ENCODE peak calls at places on chromosomes 4 and X, in five cellular contexts. One of them, this sample, is unnamed.

GRCh38 chr4:92050875-92051274 is 252.9 kb upstream of the GRID2 start:
- DNase-seq in A549: no peak
- DNase-seq in naive thymus-derived CD4-positive, alpha-beta T cell: no peak
- DNase-seq in heart left ventricle: no peak
- DNase-seq in heart right ventricle: no peak
- DNase-seq in this sample: no peak

GRCh38 chrX:101078716-101079115 is at the start of gene TMEM35A:
- DNase-seq in heart right ventricle: no peak
- DNase-seq in A549: no peak
- DNase-seq in heart left ventricle: no peak
- DNase-seq in naive thymus-derived CD4-positive, alpha-beta T cell: no peak
- DNase-seq in this sample: no peak

GRCh38 chr4:135277116-135277979 is 1075.8 kb upstream of the PABPC4L start:
- DNase-seq in A549: no peak
- DNase-seq in naive thymus-derived CD4-positive, alpha-beta T cell: no peak
- DNase-seq in heart left ventricle: no peak
- DNase-seq in heart right ventricle: no peak
- DNase-seq in this sample: no peak

GRCh38 chrX:42920752-42921151 is 142.8 kb upstream of the PPP1R2C start:
- DNase-seq in heart left ventricle: no peak
- DNase-seq in naive thymus-derived CD4-positive, alpha-beta T cell: no peak
- DNase-seq in A549: no peak
- DNase-seq in heart right ventricle: no peak
- DNase-seq in this sample: no peak

GRCh38 chr4:126051709-126052424 is 737.1 kb downstream of the FAT4 start:
- DNase-seq in heart left ventricle: peak
- DNase-seq in A549: no peak
- DNase-seq in heart right ventricle: no peak
- DNase-seq in naive thymus-derived CD4-positive, alpha-beta T cell: no peak
- DNase-seq in this sample: no peak

GRCh38 chr4:179095585-179096228 is 1653.5 kb upstream of the AGA start:
- DNase-seq in heart right ventricle: peak
- DNase-seq in heart left ventricle: peak
- DNase-seq in A549: no peak
- DNase-seq in naive thymus-derived CD4-positive, alpha-beta T cell: no peak
- DNase-seq in this sample: no peak

GRCh38 chrX:110159865-110160264 is 157.0 kb downstream of the TMEM164 start:
- DNase-seq in naive thymus-derived CD4-positive, alpha-beta T cell: no peak
- DNase-seq in A549: no peak
- DNase-seq in heart left ventricle: no peak
- DNase-seq in heart right ventricle: no peak
- DNase-seq in this sample: no peak

GRCh38 chrX:46624090-46624786 is 50.7 kb downstream of the CHST7 start:
- DNase-seq in A549: no peak
- DNase-seq in naive thymus-derived CD4-positive, alpha-beta T cell: no peak
- DNase-seq in heart right ventricle: no peak
- DNase-seq in heart left ventricle: no peak
- DNase-seq in this sample: no peak

GRCh38 chrX:15434205-15434604 is 50.0 kb upstream of the VEGFD start:
- DNase-seq in naive thymus-derived CD4-positive, alpha-beta T cell: no peak
- DNase-seq in heart right ventricle: no peak
- DNase-seq in A549: no peak
- DNase-seq in heart left ventricle: no peak
- DNase-seq in this sample: no peak

GRCh38 chr4:133465022-133465421 is 315.9 kb downstream of the PCDH10 start:
- DNase-seq in naive thymus-derived CD4-positive, alpha-beta T cell: no peak
- DNase-seq in A549: no peak
- DNase-seq in heart left ventricle: no peak
- DNase-seq in heart right ventricle: no peak
- DNase-seq in this sample: no peak

GRCh38 chr4:37393889-37394288 is 149.3 kb downstream of the NWD2 start:
- DNase-seq in heart left ventricle: no peak
- DNase-seq in naive thymus-derived CD4-positive, alpha-beta T cell: no peak
- DNase-seq in heart right ventricle: no peak
- DNase-seq in A549: no peak
- DNase-seq in this sample: no peak

GRCh38 chrX:53723381-53723780 is 36.9 kb upstream of the HUWE1 start:
- DNase-seq in heart left ventricle: no peak
- DNase-seq in A549: no peak
- DNase-seq in naive thymus-derived CD4-positive, alpha-beta T cell: no peak
- DNase-seq in heart right ventricle: no peak
- DNase-seq in this sample: no peak

GRCh38 chr4:25567253-25567652 is 88.4 kb upstream of the SLC34A2 start:
- DNase-seq in heart right ventricle: no peak
- DNase-seq in A549: no peak
- DNase-seq in heart left ventricle: no peak
- DNase-seq in naive thymus-derived CD4-positive, alpha-beta T cell: no peak
- DNase-seq in this sample: no peak

GRCh38 chrX:11750051-11750450 is 8.0 kb upstream of the MSL3 start:
- DNase-seq in A549: no peak
- DNase-seq in heart left ventricle: no peak
- DNase-seq in naive thymus-derived CD4-positive, alpha-beta T cell: no peak
- DNase-seq in heart right ventricle: no peak
- DNase-seq in this sample: no peak

GRCh38 chr4:84852081-84852480 is 114.4 kb downstream of the WDFY3 start:
- DNase-seq in heart right ventricle: no peak
- DNase-seq in heart left ventricle: no peak
- DNase-seq in naive thymus-derived CD4-positive, alpha-beta T cell: no peak
- DNase-seq in A549: no peak
- DNase-seq in this sample: no peak

GRCh38 chrX:125202486-125203378 is 116.9 kb upstream of the TEX13C start:
- DNase-seq in A549: no peak
- DNase-seq in naive thymus-derived CD4-positive, alpha-beta T cell: no peak
- DNase-seq in heart right ventricle: no peak
- DNase-seq in heart left ventricle: peak
- DNase-seq in this sample: no peak

GRCh38 chr4:88062843-88063242 is 55.4 kb downstream of the PKD2 start:
- DNase-seq in A549: no peak
- DNase-seq in heart left ventricle: no peak
- DNase-seq in naive thymus-derived CD4-positive, alpha-beta T cell: no peak
- DNase-seq in heart right ventricle: no peak
- DNase-seq in this sample: no peak

GRCh38 chr4:39181905-39182638 is at the start of gene WDR19:
- DNase-seq in heart left ventricle: peak
- DNase-seq in A549: peak
- DNase-seq in naive thymus-derived CD4-positive, alpha-beta T cell: peak
- DNase-seq in heart right ventricle: peak
- DNase-seq in this sample: peak

GRCh38 chrX:7286461-7286860 is 138.5 kb upstream of the PUDP start:
- DNase-seq in heart left ventricle: no peak
- DNase-seq in naive thymus-derived CD4-positive, alpha-beta T cell: no peak
- DNase-seq in A549: no peak
- DNase-seq in heart right ventricle: no peak
- DNase-seq in this sample: no peak

GRCh38 chr4:101774807-101775206 is 15.7 kb upstream of the BANK1 start:
- DNase-seq in heart right ventricle: no peak
- DNase-seq in naive thymus-derived CD4-positive, alpha-beta T cell: no peak
- DNase-seq in A549: no peak
- DNase-seq in heart left ventricle: no peak
- DNase-seq in this sample: no peak

GRCh38 chrX:130091976-130092522 is 18.2 kb downstream of the ELF4 start:
- DNase-seq in heart right ventricle: no peak
- DNase-seq in A549: no peak
- DNase-seq in heart left ventricle: no peak
- DNase-seq in naive thymus-derived CD4-positive, alpha-beta T cell: peak
- DNase-seq in this sample: peak

GRCh38 chr4:61572160-61572559 is 372.0 kb downstream of the ADGRL3 start:
- DNase-seq in heart left ventricle: no peak
- DNase-seq in heart right ventricle: no peak
- DNase-seq in naive thymus-derived CD4-positive, alpha-beta T cell: no peak
- DNase-seq in A549: no peak
- DNase-seq in this sample: no peak

GRCh38 chr4:123352240-123352945 is 44.2 kb upstream of the SPRY1 start:
- DNase-seq in heart right ventricle: peak
- DNase-seq in naive thymus-derived CD4-positive, alpha-beta T cell: no peak
- DNase-seq in A549: no peak
- DNase-seq in heart left ventricle: no peak
- DNase-seq in this sample: no peak

GRCh38 chrX:2595258-2595657 is 94.5 kb upstream of the DHRSX start:
- DNase-seq in heart left ventricle: no peak
- DNase-seq in A549: no peak
- DNase-seq in heart right ventricle: no peak
- DNase-seq in naive thymus-derived CD4-positive, alpha-beta T cell: no peak
- DNase-seq in this sample: no peak

GRCh38 chrX:42533761-42534160 is 244.2 kb downstream of the PPP1R2C start:
- DNase-seq in heart right ventricle: no peak
- DNase-seq in heart left ventricle: no peak
- DNase-seq in A549: no peak
- DNase-seq in naive thymus-derived CD4-positive, alpha-beta T cell: no peak
- DNase-seq in this sample: no peak

GRCh38 chr4:88012652-88013051 is 5.2 kb downstream of the PKD2 start:
- DNase-seq in heart left ventricle: no peak
- DNase-seq in A549: no peak
- DNase-seq in heart right ventricle: no peak
- DNase-seq in naive thymus-derived CD4-positive, alpha-beta T cell: no peak
- DNase-seq in this sample: no peak

GRCh38 chrX:28205905-28206304 is 224.7 kb upstream of the DCAF8L1 start:
- DNase-seq in heart left ventricle: no peak
- DNase-seq in A549: no peak
- DNase-seq in heart right ventricle: no peak
- DNase-seq in naive thymus-derived CD4-positive, alpha-beta T cell: no peak
- DNase-seq in this sample: no peak

GRCh38 chrX:137567474-137568232 is 1.7 kb downstream of the ZIC3 start:
- DNase-seq in A549: no peak
- DNase-seq in naive thymus-derived CD4-positive, alpha-beta T cell: no peak
- DNase-seq in heart left ventricle: no peak
- DNase-seq in heart right ventricle: no peak
- DNase-seq in this sample: no peak

GRCh38 chrX:137565921-137566745 is at the start of gene ZIC3:
- DNase-seq in heart right ventricle: peak
- DNase-seq in A549: no peak
- DNase-seq in naive thymus-derived CD4-positive, alpha-beta T cell: no peak
- DNase-seq in heart left ventricle: peak
- DNase-seq in this sample: peak

GRCh38 chrX:137566746-137567473 is 983 bp downstream of the ZIC3 start:
- DNase-seq in heart right ventricle: no peak
- DNase-seq in A549: no peak
- DNase-seq in naive thymus-derived CD4-positive, alpha-beta T cell: no peak
- DNase-seq in heart left ventricle: no peak
- DNase-seq in this sample: no peak

GRCh38 chrX:137569470-137569891 is 3.6 kb downstream of the ZIC3 start:
- DNase-seq in heart left ventricle: no peak
- DNase-seq in naive thymus-derived CD4-positive, alpha-beta T cell: no peak
- DNase-seq in A549: no peak
- DNase-seq in heart right ventricle: no peak
- DNase-seq in this sample: no peak

DNA sequence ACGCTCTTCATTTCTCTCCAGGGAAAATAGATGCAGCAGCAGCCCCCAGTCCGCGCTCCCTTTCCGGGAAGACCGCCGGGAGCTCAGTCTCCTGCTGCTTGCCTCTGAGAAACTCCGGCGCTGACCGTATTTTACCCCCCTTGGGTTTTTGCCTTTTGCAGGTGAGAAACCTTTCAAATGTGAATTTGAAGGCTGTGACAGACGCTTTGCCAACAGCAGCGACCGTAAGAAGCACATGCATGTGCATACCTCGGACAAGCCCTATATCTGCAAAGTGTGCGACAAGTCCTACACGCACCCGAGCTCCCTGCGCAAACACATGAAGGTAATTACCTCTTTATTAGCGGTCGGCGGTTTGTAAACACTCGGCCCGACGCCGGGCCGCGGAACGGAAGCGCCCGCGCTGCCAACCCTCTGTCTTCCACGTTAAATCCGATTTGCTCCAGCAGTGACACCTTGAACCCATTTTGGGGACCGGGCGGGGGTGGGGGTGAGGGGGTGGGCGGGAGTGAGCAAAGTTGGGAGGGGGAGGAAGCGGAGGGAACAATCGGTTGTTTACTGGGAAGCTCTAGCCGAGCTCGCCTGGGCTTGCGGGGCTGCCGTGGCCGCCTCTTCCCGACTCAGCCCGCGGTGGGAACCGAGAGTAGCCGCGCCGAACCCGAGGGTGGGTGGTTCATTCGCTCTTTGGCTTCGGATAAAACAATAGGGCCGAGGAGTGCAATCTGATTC is 3.0 kb downstream of the ZIC3 start:
- DNase-seq in heart left ventricle: no peak
- DNase-seq in A549: no peak
- DNase-seq in naive thymus-derived CD4-positive, alpha-beta T cell: no peak
- DNase-seq in heart right ventricle: no peak
- DNase-seq in this sample: no peak
- H3K4me3 ChIP-seq in heart left ventricle: no peak
- H3K4me3 ChIP-seq in A549: no peak
- H3K4me3 ChIP-seq in naive thymus-derived CD4-positive, alpha-beta T cell: no peak
- H3K4me3 ChIP-seq in heart right ventricle: no peak
- H3K4me3 ChIP-seq in this sample: no peak

DNA sequence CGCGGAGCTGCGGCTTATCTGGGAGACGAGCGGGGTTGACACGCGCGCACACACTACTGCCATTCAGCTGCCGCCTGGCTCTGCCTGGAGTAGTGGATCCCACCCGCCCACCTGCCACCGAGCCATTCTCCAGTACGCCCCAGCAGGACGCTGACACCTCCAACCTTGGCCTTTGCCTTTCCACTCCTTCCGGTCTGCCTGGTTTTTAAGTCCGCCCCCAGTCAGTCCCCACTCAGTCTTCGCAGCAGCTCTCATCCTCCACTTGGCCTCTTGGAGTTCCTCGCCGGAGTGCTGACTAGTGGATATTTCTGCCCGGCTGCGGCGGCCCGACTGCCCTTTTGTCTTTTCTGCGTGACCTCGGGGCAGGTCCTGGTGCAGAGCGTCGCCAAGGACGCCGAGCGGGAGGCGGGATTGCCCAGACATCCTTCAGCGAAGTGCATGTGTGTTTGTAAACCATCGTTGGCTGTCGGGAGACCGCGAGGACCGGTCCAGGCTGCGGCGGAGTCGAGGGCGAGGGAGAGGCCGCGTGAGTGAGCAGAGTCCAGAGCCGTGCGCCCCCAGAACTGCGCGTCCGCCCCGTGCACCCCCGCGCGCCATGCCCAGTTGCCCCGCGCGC is 1.1 kb downstream of the SLIT2 start:
- DNase-seq in heart right ventricle: peak
- DNase-seq in naive thymus-derived CD4-positive, alpha-beta T cell: no peak
- DNase-seq in heart left ventricle: peak
- DNase-seq in A549: no peak
- DNase-seq in this sample: peak
- H3K4me3 ChIP-seq in heart right ventricle: peak
- H3K4me3 ChIP-seq in naive thymus-derived CD4-positive, alpha-beta T cell: no peak
- H3K4me3 ChIP-seq in heart left ventricle: peak
- H3K4me3 ChIP-seq in A549: no peak
- H3K4me3 ChIP-seq in this sample: peak

GRCh38 chr4:69859140-69859539 is 805 bp downstream of the SULT1E1 start:
- DNase-seq in heart right ventricle: no peak
- DNase-seq in A549: no peak
- DNase-seq in heart left ventricle: no peak
- DNase-seq in naive thymus-derived CD4-positive, alpha-beta T cell: no peak
- DNase-seq in this sample: no peak
- H3K4me3 ChIP-seq in heart right ventricle: no peak
- H3K4me3 ChIP-seq in A549: no peak
- H3K4me3 ChIP-seq in heart left ventricle: no peak
- H3K4me3 ChIP-seq in naive thymus-derived CD4-positive, alpha-beta T cell: no peak
- H3K4me3 ChIP-seq in this sample: no peak

DNA sequence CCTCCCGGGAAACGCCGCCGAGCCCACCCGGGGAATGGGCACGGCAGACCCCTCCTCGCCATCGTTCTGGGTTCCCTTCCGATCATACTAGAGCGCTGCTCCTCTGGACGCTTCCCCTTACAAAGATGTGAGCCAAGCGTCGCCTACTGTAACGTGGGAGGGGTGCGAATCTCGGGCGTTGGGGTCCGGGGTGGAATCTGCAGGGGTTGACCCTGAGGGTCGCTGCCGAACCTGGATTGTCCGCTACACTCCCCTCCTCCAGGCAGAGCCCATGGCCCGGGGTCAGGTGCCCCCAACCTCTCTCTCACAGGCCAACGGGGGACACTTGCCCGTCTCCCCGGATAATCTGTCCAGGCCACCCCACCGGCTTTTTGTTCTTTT is 13.8 kb downstream of the BCOR start:
- DNase-seq in heart right ventricle: no peak
- DNase-seq in A549: no peak
- DNase-seq in naive thymus-derived CD4-positive, alpha-beta T cell: no peak
- DNase-seq in heart left ventricle: no peak
- DNase-seq in this sample: no peak
- H3K4me3 ChIP-seq in heart right ventricle: peak
- H3K4me3 ChIP-seq in A549: no peak
- H3K4me3 ChIP-seq in naive thymus-derived CD4-positive, alpha-beta T cell: peak
- H3K4me3 ChIP-seq in heart left ventricle: peak
- H3K4me3 ChIP-seq in this sample: no peak